ENCODE peak calls at places on chromosomes 13 and 19, in ten cellular contexts. One of them, this sample, is unnamed.

GRCh38 chr13:91313103-91313502 is 34.4 kb upstream of the MIR17HG start:
- DNase-seq in lower lobe of right lung: no peak
- DNase-seq in neural progenitor cell: peak
- DNase-seq in stomach: no peak
- DNase-seq in heart right ventricle: no peak
- DNase-seq in thoracic aorta: no peak
- DNase-seq in CD8-positive, alpha-beta T cell: peak
- DNase-seq in GM23248: peak
- DNase-seq in spleen: no peak
- DNase-seq in dorsolateral prefrontal cortex: no peak
- DNase-seq in this sample: no peak

GRCh38 chr19:3691726-3692125 is 8.5 kb downstream of the PIP5K1C start:
- DNase-seq in dorsolateral prefrontal cortex: no peak
- DNase-seq in CD8-positive, alpha-beta T cell: no peak
- DNase-seq in lower lobe of right lung: no peak
- DNase-seq in stomach: no peak
- DNase-seq in thoracic aorta: no peak
- DNase-seq in neural progenitor cell: no peak
- DNase-seq in GM23248: no peak
- DNase-seq in spleen: no peak
- DNase-seq in heart right ventricle: no peak
- DNase-seq in this sample: no peak

GRCh38 chr19:49912965-49913685 is 15.9 kb upstream of the ATF5 start:
- DNase-seq in stomach: no peak
- DNase-seq in neural progenitor cell: no peak
- DNase-seq in GM23248: no peak
- DNase-seq in thoracic aorta: no peak
- DNase-seq in lower lobe of right lung: no peak
- DNase-seq in dorsolateral prefrontal cortex: no peak
- DNase-seq in spleen: no peak
- DNase-seq in CD8-positive, alpha-beta T cell: no peak
- DNase-seq in heart right ventricle: no peak
- DNase-seq in this sample: no peak

GRCh38 chr19:55820037-55820436 is 11.8 kb downstream of the NLRP11 start:
- DNase-seq in heart right ventricle: no peak
- DNase-seq in lower lobe of right lung: no peak
- DNase-seq in spleen: no peak
- DNase-seq in stomach: no peak
- DNase-seq in neural progenitor cell: no peak
- DNase-seq in CD8-positive, alpha-beta T cell: no peak
- DNase-seq in dorsolateral prefrontal cortex: no peak
- DNase-seq in thoracic aorta: no peak
- DNase-seq in GM23248: no peak
- DNase-seq in this sample: no peak

GRCh38 chr13:36904219-36904618 is 15.8 kb downstream of the SMAD9 start:
- DNase-seq in CD8-positive, alpha-beta T cell: no peak
- DNase-seq in stomach: no peak
- DNase-seq in neural progenitor cell: no peak
- DNase-seq in heart right ventricle: no peak
- DNase-seq in dorsolateral prefrontal cortex: no peak
- DNase-seq in thoracic aorta: no peak
- DNase-seq in lower lobe of right lung: no peak
- DNase-seq in GM23248: no peak
- DNase-seq in spleen: no peak
- DNase-seq in this sample: no peak

GRCh38 chr13:49655906-49656305 is 27.6 kb downstream of the ARL11 start:
- DNase-seq in stomach: no peak
- DNase-seq in GM23248: peak
- DNase-seq in spleen: no peak
- DNase-seq in CD8-positive, alpha-beta T cell: no peak
- DNase-seq in lower lobe of right lung: no peak
- DNase-seq in neural progenitor cell: no peak
- DNase-seq in heart right ventricle: no peak
- DNase-seq in dorsolateral prefrontal cortex: no peak
- DNase-seq in thoracic aorta: no peak
- DNase-seq in this sample: no peak

GRCh38 chr19:35171730-35172129 is 17.2 kb downstream of the FXYD5 start:
- DNase-seq in stomach: no peak
- DNase-seq in CD8-positive, alpha-beta T cell: no peak
- DNase-seq in neural progenitor cell: no peak
- DNase-seq in dorsolateral prefrontal cortex: no peak
- DNase-seq in spleen: no peak
- DNase-seq in heart right ventricle: no peak
- DNase-seq in lower lobe of right lung: no peak
- DNase-seq in GM23248: no peak
- DNase-seq in thoracic aorta: no peak
- DNase-seq in this sample: no peak

GRCh38 chr19:9295411-9295849 is 14.2 kb downstream of the ZNF699 start:
- DNase-seq in lower lobe of right lung: no peak
- DNase-seq in spleen: no peak
- DNase-seq in thoracic aorta: no peak
- DNase-seq in heart right ventricle: no peak
- DNase-seq in dorsolateral prefrontal cortex: no peak
- DNase-seq in CD8-positive, alpha-beta T cell: no peak
- DNase-seq in GM23248: no peak
- DNase-seq in neural progenitor cell: no peak
- DNase-seq in stomach: no peak
- DNase-seq in this sample: no peak

GRCh38 chr19:27971071-27971470 is 1241.9 kb downstream of the UQCRFS1 start:
- DNase-seq in CD8-positive, alpha-beta T cell: no peak
- DNase-seq in thoracic aorta: no peak
- DNase-seq in heart right ventricle: no peak
- DNase-seq in lower lobe of right lung: no peak
- DNase-seq in neural progenitor cell: peak
- DNase-seq in stomach: no peak
- DNase-seq in spleen: no peak
- DNase-seq in GM23248: peak
- DNase-seq in dorsolateral prefrontal cortex: no peak
- DNase-seq in this sample: no peak

GRCh38 chr19:27975419-27976005 is 1237.4 kb downstream of the UQCRFS1 start:
- DNase-seq in dorsolateral prefrontal cortex: no peak
- DNase-seq in heart right ventricle: no peak
- DNase-seq in neural progenitor cell: no peak
- DNase-seq in lower lobe of right lung: no peak
- DNase-seq in thoracic aorta: no peak
- DNase-seq in GM23248: no peak
- DNase-seq in CD8-positive, alpha-beta T cell: no peak
- DNase-seq in stomach: no peak
- DNase-seq in spleen: no peak
- DNase-seq in this sample: no peak

GRCh38 chr19:27972291-27973040 is 1240.5 kb downstream of the UQCRFS1 start:
- DNase-seq in lower lobe of right lung: no peak
- DNase-seq in GM23248: peak
- DNase-seq in heart right ventricle: no peak
- DNase-seq in stomach: no peak
- DNase-seq in dorsolateral prefrontal cortex: no peak
- DNase-seq in thoracic aorta: no peak
- DNase-seq in CD8-positive, alpha-beta T cell: no peak
- DNase-seq in spleen: no peak
- DNase-seq in neural progenitor cell: no peak
- DNase-seq in this sample: no peak

GRCh38 chr19:27971869-27972268 is 1241.1 kb downstream of the UQCRFS1 start:
- DNase-seq in lower lobe of right lung: no peak
- DNase-seq in thoracic aorta: no peak
- DNase-seq in GM23248: no peak
- DNase-seq in dorsolateral prefrontal cortex: no peak
- DNase-seq in neural progenitor cell: no peak
- DNase-seq in heart right ventricle: no peak
- DNase-seq in CD8-positive, alpha-beta T cell: no peak
- DNase-seq in spleen: no peak
- DNase-seq in stomach: no peak
- DNase-seq in this sample: no peak

DNA sequence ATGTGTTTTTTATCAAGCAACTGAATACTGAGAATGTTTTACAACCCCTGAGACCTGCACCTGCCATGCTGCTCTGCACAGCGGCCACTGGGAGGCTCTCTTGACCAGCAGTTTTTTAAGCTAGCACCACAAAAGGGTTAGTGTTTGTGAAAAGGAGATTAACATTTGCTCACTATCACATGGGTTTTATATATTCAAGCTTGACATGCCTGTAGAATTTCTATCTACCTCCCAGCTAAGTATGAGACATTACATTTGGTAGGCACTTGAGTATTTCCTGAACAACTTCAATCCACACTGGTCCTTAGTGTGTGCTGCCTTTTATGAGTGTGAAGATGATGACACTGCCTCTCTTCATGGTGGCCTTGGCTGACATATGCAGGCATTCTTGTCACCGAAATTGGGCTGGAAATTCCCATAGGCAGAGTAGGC is 1238.9 kb downstream of the UQCRFS1 start:
- DNase-seq in dorsolateral prefrontal cortex: no peak
- DNase-seq in heart right ventricle: no peak
- DNase-seq in lower lobe of right lung: no peak
- DNase-seq in stomach: peak
- DNase-seq in CD8-positive, alpha-beta T cell: no peak
- DNase-seq in thoracic aorta: no peak
- DNase-seq in GM23248: peak
- DNase-seq in neural progenitor cell: peak
- DNase-seq in spleen: no peak
- DNase-seq in this sample: peak
- H3K27ac ChIP-seq in dorsolateral prefrontal cortex: no peak
- H3K27ac ChIP-seq in heart right ventricle: no peak
- H3K27ac ChIP-seq in lower lobe of right lung: no peak
- H3K27ac ChIP-seq in stomach: no peak
- H3K27ac ChIP-seq in CD8-positive, alpha-beta T cell: no peak
- H3K27ac ChIP-seq in thoracic aorta: no peak
- H3K27ac ChIP-seq in GM23248: no peak
- H3K27ac ChIP-seq in neural progenitor cell: no peak
- H3K27ac ChIP-seq in spleen: no peak
- H3K27ac ChIP-seq in this sample: no peak

DNA sequence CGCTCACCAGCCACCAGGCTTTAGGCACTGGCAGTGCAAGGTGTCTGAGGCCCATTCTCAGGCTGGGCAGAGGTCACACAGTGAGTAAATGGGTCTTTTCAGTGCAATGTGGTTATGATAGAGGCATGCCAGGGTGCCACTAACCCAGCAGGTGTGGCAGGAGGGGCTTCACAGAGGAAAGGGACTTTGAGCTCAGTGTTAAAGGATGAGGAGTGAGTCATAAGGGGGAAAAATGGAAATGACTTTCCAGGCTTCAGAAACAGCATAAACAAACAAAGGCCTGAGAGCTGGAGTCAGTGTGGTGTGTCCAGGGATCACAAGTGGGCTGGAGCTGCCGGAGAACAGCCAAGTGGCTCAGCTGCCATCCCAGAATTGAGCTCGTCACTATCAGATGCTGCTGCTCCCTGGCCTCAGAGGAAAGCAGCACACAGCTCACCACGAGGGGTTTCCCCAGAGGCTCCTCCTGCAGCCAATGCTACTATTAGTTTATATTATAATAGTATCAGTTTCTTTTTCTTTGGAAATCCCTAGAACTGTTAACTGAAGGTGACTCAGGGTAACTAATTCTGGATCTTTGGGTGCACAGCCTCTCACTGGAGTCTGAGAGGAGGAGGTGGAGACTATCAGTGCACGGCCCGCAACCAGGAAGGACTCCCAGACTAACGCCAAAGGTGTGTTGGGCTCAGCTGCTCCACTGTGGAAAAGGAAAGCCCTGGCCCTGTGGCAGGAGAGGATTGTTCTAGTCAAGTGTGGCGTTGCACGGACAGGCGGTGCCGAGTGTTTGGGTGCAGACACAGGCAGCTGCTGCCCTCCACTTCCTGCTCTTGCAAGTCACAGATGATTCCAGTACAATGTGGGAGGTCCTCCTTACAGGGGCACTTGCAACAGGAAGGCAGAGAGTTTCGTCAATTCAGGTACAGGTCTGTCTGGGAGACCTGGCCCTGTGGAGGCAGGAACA is 39.5 kb downstream of the DHRS12 start:
- DNase-seq in lower lobe of right lung: no peak
- DNase-seq in neural progenitor cell: no peak
- DNase-seq in dorsolateral prefrontal cortex: no peak
- DNase-seq in GM23248: peak
- DNase-seq in stomach: peak
- DNase-seq in thoracic aorta: no peak
- DNase-seq in heart right ventricle: peak
- DNase-seq in CD8-positive, alpha-beta T cell: peak
- DNase-seq in spleen: no peak
- DNase-seq in this sample: peak
- H3K27ac ChIP-seq in lower lobe of right lung: peak
- H3K27ac ChIP-seq in neural progenitor cell: no peak
- H3K27ac ChIP-seq in dorsolateral prefrontal cortex: peak
- H3K27ac ChIP-seq in GM23248: peak
- H3K27ac ChIP-seq in stomach: peak
- H3K27ac ChIP-seq in thoracic aorta: peak
- H3K27ac ChIP-seq in heart right ventricle: peak
- H3K27ac ChIP-seq in CD8-positive, alpha-beta T cell: peak
- H3K27ac ChIP-seq in spleen: peak
- H3K27ac ChIP-seq in this sample: peak

GRCh38 chr13:42796747-42797356 is 15.5 kb downstream of the FAM216B start:
- DNase-seq in stomach: no peak
- DNase-seq in thoracic aorta: no peak
- DNase-seq in lower lobe of right lung: no peak
- DNase-seq in GM23248: no peak
- DNase-seq in dorsolateral prefrontal cortex: no peak
- DNase-seq in spleen: no peak
- DNase-seq in CD8-positive, alpha-beta T cell: no peak
- DNase-seq in heart right ventricle: no peak
- DNase-seq in neural progenitor cell: peak
- DNase-seq in this sample: no peak
- H3K27ac ChIP-seq in stomach: no peak
- H3K27ac ChIP-seq in thoracic aorta: no peak
- H3K27ac ChIP-seq in lower lobe of right lung: no peak
- H3K27ac ChIP-seq in GM23248: no peak
- H3K27ac ChIP-seq in dorsolateral prefrontal cortex: no peak
- H3K27ac ChIP-seq in spleen: no peak
- H3K27ac ChIP-seq in CD8-positive, alpha-beta T cell: no peak
- H3K27ac ChIP-seq in heart right ventricle: no peak
- H3K27ac ChIP-seq in neural progenitor cell: no peak
- H3K27ac ChIP-seq in this sample: no peak

GRCh38 chr19:16146112-16146511 is 2.6 kb downstream of the HSH2D start:
- DNase-seq in heart right ventricle: no peak
- DNase-seq in GM23248: no peak
- DNase-seq in thoracic aorta: no peak
- DNase-seq in lower lobe of right lung: no peak
- DNase-seq in spleen: no peak
- DNase-seq in dorsolateral prefrontal cortex: no peak
- DNase-seq in CD8-positive, alpha-beta T cell: no peak
- DNase-seq in stomach: no peak
- DNase-seq in neural progenitor cell: no peak
- DNase-seq in this sample: no peak

GRCh38 chr19:16141043-16141442 is 2.4 kb upstream of the HSH2D start:
- DNase-seq in neural progenitor cell: no peak
- DNase-seq in spleen: peak
- DNase-seq in CD8-positive, alpha-beta T cell: no peak
- DNase-seq in lower lobe of right lung: no peak
- DNase-seq in thoracic aorta: no peak
- DNase-seq in GM23248: no peak
- DNase-seq in stomach: no peak
- DNase-seq in dorsolateral prefrontal cortex: no peak
- DNase-seq in heart right ventricle: no peak
- DNase-seq in this sample: no peak

GRCh38 chr19:16142032-16142580 is 1.4 kb upstream of the HSH2D start:
- DNase-seq in dorsolateral prefrontal cortex: no peak
- DNase-seq in lower lobe of right lung: no peak
- DNase-seq in CD8-positive, alpha-beta T cell: no peak
- DNase-seq in thoracic aorta: no peak
- DNase-seq in neural progenitor cell: no peak
- DNase-seq in GM23248: no peak
- DNase-seq in stomach: no peak
- DNase-seq in spleen: no peak
- DNase-seq in heart right ventricle: no peak
- DNase-seq in this sample: no peak

GRCh38 chr19:16144216-16144581 is 714 bp downstream of the HSH2D start:
- DNase-seq in neural progenitor cell: no peak
- DNase-seq in GM23248: no peak
- DNase-seq in spleen: no peak
- DNase-seq in heart right ventricle: no peak
- DNase-seq in thoracic aorta: no peak
- DNase-seq in lower lobe of right lung: no peak
- DNase-seq in stomach: no peak
- DNase-seq in CD8-positive, alpha-beta T cell: no peak
- DNase-seq in dorsolateral prefrontal cortex: no peak
- DNase-seq in this sample: no peak

DNA sequence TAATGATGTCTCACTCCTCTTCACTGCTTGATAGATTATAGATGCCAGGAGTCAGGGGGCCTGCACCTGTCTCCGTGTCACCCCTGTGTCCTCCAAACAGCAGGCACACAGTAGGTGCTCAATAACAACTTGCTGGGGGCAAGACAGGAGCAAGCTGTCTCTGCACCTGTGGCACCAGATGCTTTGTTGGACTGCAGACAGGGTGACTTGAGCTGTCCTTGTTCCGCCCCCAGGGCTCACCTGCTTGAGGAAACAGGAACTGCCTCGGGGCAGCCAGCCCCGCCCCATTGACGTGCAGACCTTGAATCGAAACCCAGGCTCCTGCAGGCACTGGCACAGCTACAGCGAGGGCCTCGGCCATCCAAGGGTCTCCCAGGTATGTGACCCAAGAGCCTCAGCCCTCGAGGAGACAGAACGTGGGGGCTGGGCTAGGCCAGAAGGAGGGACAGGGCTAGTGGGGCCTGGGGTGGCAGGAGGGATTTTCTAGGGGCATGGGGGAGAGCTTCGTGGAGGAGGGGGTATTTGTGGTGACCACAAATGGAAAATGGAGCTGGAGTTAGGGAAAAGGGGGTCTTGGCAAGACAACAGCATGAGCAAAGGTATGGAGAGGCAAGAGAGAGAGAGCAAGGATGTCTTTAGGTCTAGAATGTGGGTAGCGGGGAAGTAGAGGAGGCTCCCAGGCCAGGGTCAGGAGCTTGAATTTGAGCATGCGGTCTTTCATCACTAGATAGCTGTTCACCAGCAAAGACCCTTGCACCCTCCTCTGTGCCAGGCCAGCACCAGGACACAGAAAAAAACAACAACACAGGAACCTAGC is at the start of gene HSH2D:
- DNase-seq in heart right ventricle: no peak
- DNase-seq in stomach: peak
- DNase-seq in lower lobe of right lung: peak
- DNase-seq in CD8-positive, alpha-beta T cell: peak
- DNase-seq in GM23248: no peak
- DNase-seq in dorsolateral prefrontal cortex: no peak
- DNase-seq in neural progenitor cell: no peak
- DNase-seq in spleen: peak
- DNase-seq in thoracic aorta: no peak
- DNase-seq in this sample: peak
- H3K27ac ChIP-seq in heart right ventricle: peak
- H3K27ac ChIP-seq in stomach: peak
- H3K27ac ChIP-seq in lower lobe of right lung: peak
- H3K27ac ChIP-seq in CD8-positive, alpha-beta T cell: peak
- H3K27ac ChIP-seq in GM23248: no peak
- H3K27ac ChIP-seq in dorsolateral prefrontal cortex: no peak
- H3K27ac ChIP-seq in neural progenitor cell: no peak
- H3K27ac ChIP-seq in spleen: peak
- H3K27ac ChIP-seq in thoracic aorta: no peak
- H3K27ac ChIP-seq in this sample: peak

This sample was measured in pancreas.